ENCODE peak calls at places on chromosomes 4 and X, in five cellular contexts. J is HCT116, Q is tibial artery, X is GM12864, Y is nephron progenitor cell. R is an unnamed sample.

GRCh38 chr4:74237425-74237966 is 70.8 kb upstream of the EPGN start:
- DNase-seq in Y (no peak), J (no peak), X (no peak), Q (no peak), R (no peak)

GRCh38 chr4:65670331-65671031 is at the start of gene EPHA5:
- DNase-seq in X (no peak), Q (peak), J (no peak), Y (peak), R (no peak)

GRCh38 chrX:138946941-138947340 is 235.4 kb upstream of the FGF13 start:
- DNase-seq in Q (no peak), Y (no peak), J (no peak), X (no peak), R (no peak)

GRCh38 chr4:6991771-6992557 is 51.2 kb upstream of the TADA2B start:
- DNase-seq in X (no peak), J (no peak), Y (no peak), Q (peak), R (no peak)

GRCh38 chrX:7334253-7334935 is 186.4 kb upstream of the PUDP start:
- DNase-seq in J (no peak), X (no peak), Y (no peak), Q (no peak), R (no peak)

GRCh38 chr4:188228279-188228678 is 89.0 kb downstream of the TRIML1 start:
- DNase-seq in X (no peak), J (no peak), Y (no peak), Q (no peak), R (no peak)

GRCh38 chr4:48575964-48576363 is 85.9 kb downstream of the ZAR1 start:
- DNase-seq in Y (no peak), Q (no peak), J (no peak), X (no peak), R (no peak)

GRCh38 chr4:144754562-144755410 is 108.8 kb downstream of the HHIP start:
- DNase-seq in J (peak), Y (no peak), Q (no peak), X (no peak), R (no peak)

GRCh38 chr4:138869631-138870030 is 145.9 kb upstream of the NOCT start:
- DNase-seq in Y (no peak), X (no peak), Q (no peak), J (no peak), R (no peak)

GRCh38 chr4:91502365-91502764 is 801.4 kb upstream of the GRID2 start:
- DNase-seq in J (peak), X (no peak), Q (no peak), Y (no peak), R (no peak)

GRCh38 chr4:163895369-163896005 is 401.0 kb downstream of the TMA16 start:
- DNase-seq in Q (no peak), Y (no peak), X (no peak), J (no peak), R (no peak)

GRCh38 chr4:149311076-149311475 is 504.6 kb downstream of the IQCM start:
- DNase-seq in X (no peak), Q (no peak), Y (no peak), J (no peak), R (no peak)

DNA sequence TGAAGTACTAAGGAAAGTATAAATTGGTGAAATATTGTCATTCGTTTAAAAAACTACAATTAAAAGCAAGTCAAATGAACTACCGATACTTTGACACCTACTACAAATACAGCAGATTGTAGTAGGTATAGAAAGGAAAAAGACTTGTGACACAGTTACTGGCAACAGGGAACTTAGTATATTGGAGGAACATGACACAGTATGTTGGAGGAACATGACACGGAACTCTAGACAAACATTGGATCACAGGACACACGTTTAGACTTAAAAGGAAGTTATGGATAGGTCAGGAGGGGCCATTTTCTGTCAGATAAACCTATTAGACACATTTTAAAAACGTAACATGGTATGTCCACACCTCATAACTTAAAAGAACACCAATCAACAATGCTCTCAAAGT is 132.5 kb downstream of the APBB2 start:
- DNase-seq in J (no peak), Q (no peak), Y (no peak), X (no peak), R (no peak)
- TF ChIP-seq CTCF in J (no peak), Q (no peak), Y (no peak), X (no peak), R (no peak)

DNA sequence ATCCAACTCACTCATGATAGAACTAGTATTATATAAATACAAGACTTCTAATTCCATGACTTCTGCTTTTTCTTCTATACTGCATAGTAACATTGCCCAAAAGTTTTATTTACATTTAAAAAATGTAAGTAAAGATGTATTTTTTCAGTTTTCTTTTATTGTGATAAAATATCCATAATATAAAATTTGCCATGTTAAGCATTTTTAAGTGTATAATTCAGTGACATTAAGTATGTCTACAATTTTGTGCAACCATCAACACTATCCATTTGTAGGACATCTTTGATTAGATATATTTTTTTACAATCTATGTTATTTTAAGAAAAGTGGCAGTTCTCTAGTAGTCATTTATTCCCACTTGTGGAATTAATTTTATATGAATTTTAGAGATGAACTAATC is 72.6 kb downstream of the PPA2 start:
- DNase-seq in J (no peak), Q (no peak), X (no peak), Y (no peak), R (no peak)
- TF ChIP-seq CTCF in J (no peak), Q (no peak), X (no peak), Y (no peak), R (no peak)

GRCh38 chrX:113001836-113002235 is 161.2 kb upstream of the AMOT start:
- DNase-seq in Y (no peak), Q (no peak), J (no peak), X (no peak), R (no peak)
- TF ChIP-seq CTCF in Y (peak), Q (no peak), J (no peak), X (no peak), R (no peak)

GRCh38 chr4:10024303-10024702 is 3.0 kb upstream of the SLC2A9 start:
- DNase-seq in J (no peak), X (no peak), Y (no peak), Q (peak), R (no peak)

GRCh38 chr4:10022346-10023049 is 1.2 kb upstream of the SLC2A9 start:
- DNase-seq in J (no peak), X (no peak), Y (no peak), Q (no peak), R (no peak)

GRCh38 chr4:10023050-10023419 is 1.7 kb upstream of the SLC2A9 start:
- DNase-seq in J (no peak), Q (no peak), X (no peak), Y (no peak), R (no peak)

GRCh38 chr4:10025230-10025806 is 4.0 kb upstream of the SLC2A9 start:
- DNase-seq in X (no peak), Q (no peak), Y (no peak), J (no peak), R (no peak)

GRCh38 chr4:10023806-10024205 is 2.5 kb upstream of the SLC2A9 start:
- DNase-seq in X (no peak), J (no peak), Y (no peak), Q (no peak), R (no peak)
- TF ChIP-seq CTCF in X (no peak), J (no peak), Y (no peak), Q (no peak), R (no peak)

R was measured in GM06990.